ENCODE peak calls at places on chromosomes 16 and 17, in four cellular contexts. V is nucleus accumbens; S is stimulated activated CD4-positive, alpha-beta T cell treated with anti-CD3 and anti-CD28 coated beads, Interleukin-1b, Interleukin-23, amount 100 ng/mL, for 24 hours; O is GM04504. X is an unnamed sample.

GRCh38 chr17:12693640-12694039 is 27.9 kb downstream of the MYOCD start:
- DNase-seq in V (no peak), S (no peak), O (no peak), X (no peak)

GRCh38 chr17:14069251-14069981 is at the start of gene COX10:
- DNase-seq in V (peak; percentile 48), S (peak; percentile 80), O (peak; percentile 55), X (peak; percentile 96)

GRCh38 chr17:78092794-78093324 is 35.7 kb downstream of the TMC6 start:
- DNase-seq in V (no peak), S (no peak), O (no peak), X (no peak)

GRCh38 chr16:2715519-2715918 is 4.5 kb downstream of the PRSS27 start:
- DNase-seq in V (no peak), S (peak; percentile 60), O (peak; percentile 2), X (peak; percentile 92)

GRCh38 chr16:57319646-57320045 is 35.2 kb upstream of the PLLP start:
- DNase-seq in V (no peak), S (no peak), O (no peak), X (no peak)

GRCh38 chr16:85483424-85483823 is 129.7 kb upstream of the GSE1 start:
- DNase-seq in V (no peak), S (no peak), O (no peak), X (no peak)

GRCh38 chr16:64363039-64363438 is 758.8 kb downstream of the CDH11 start:
- DNase-seq in V (no peak), S (no peak), O (no peak), X (no peak)

GRCh38 chr17:72338847-72339790 is 218.3 kb downstream of the SOX9 start:
- DNase-seq in V (no peak), S (no peak), O (peak; percentile 84), X (no peak)

GRCh38 chr17:82217530-82218204 is 5.0 kb upstream of the CCDC57 start:
- DNase-seq in V (no peak), S (no peak), O (peak; percentile 81), X (peak; percentile 95)

GRCh38 chr17:14310584-14310983 is 9.7 kb downstream of the HS3ST3B1 start:
- DNase-seq in V (no peak), S (no peak), O (no peak), X (no peak)

GRCh38 chr17:9837551-9838471 is 12.1 kb downstream of the GLP2R start:
- DNase-seq in V (no peak), S (no peak), O (peak; percentile 71), X (peak; percentile 87)

GRCh38 chr16:50114357-50115129 is 38.6 kb upstream of the TENT4B start:
- DNase-seq in V (no peak), S (no peak), O (no peak), X (no peak)

GRCh38 chr17:60188727-60189126 is 39.0 kb downstream of the CA4 start:
- DNase-seq in V (no peak), S (no peak), O (no peak), X (no peak)